ENCODE peak calls at places on chromosomes 12 and 14, in four cellular contexts. One of them, this sample, is unnamed.
A peak's percentile ranks its signal among the peaks of the same experiment; 100 is the strongest.

GRCh38 chr12:1931642-1932041 is 13.2 kb upstream of the CACNA2D4 start:
- DNase-seq in K562: no peak
- DNase-seq in GM12878: no peak
- DNase-seq in HCT116: no peak
- DNase-seq in this sample: no peak

GRCh38 chr12:49684310-49684854 is 22.8 kb downstream of the FMNL3 start:
- DNase-seq in K562: no peak
- DNase-seq in GM12878: no peak
- DNase-seq in HCT116: no peak
- DNase-seq in this sample: no peak

GRCh38 chr12:43338848-43339526 is 213.0 kb downstream of the ADAMTS20 start:
- DNase-seq in K562: no peak
- DNase-seq in GM12878: peak; percentile 42
- DNase-seq in HCT116: peak; percentile 16
- DNase-seq in this sample: peak; percentile 2

GRCh38 chr12:2397356-2398045 is 344.7 kb downstream of the CACNA1C start:
- DNase-seq in K562: no peak
- DNase-seq in GM12878: no peak
- DNase-seq in HCT116: peak; percentile 26
- DNase-seq in this sample: peak; percentile 11

GRCh38 chr14:74618078-74618952 is 6.3 kb upstream of the LTBP2 start:
- DNase-seq in K562: no peak
- DNase-seq in GM12878: no peak
- DNase-seq in HCT116: peak; percentile 88
- DNase-seq in this sample: peak; percentile 90

GRCh38 chr14:106080922-106081321 is 554.5 kb downstream of the TMEM121 start:
- DNase-seq in K562: no peak
- DNase-seq in GM12878: no peak
- DNase-seq in HCT116: no peak
- DNase-seq in this sample: no peak

GRCh38 chr12:58443273-58443980 is 476.9 kb downstream of the LRIG3 start:
- DNase-seq in K562: no peak
- DNase-seq in GM12878: no peak
- DNase-seq in HCT116: peak; percentile 40
- DNase-seq in this sample: peak; percentile 28

GRCh38 chr12:71708658-71709057 is 22.8 kb downstream of the TMEM19 start:
- DNase-seq in K562: no peak
- DNase-seq in GM12878: no peak
- DNase-seq in HCT116: no peak
- DNase-seq in this sample: no peak

GRCh38 chr14:29663281-29663801 is 264.3 kb downstream of the PRKD1 start:
- DNase-seq in K562: no peak
- DNase-seq in GM12878: no peak
- DNase-seq in HCT116: no peak
- DNase-seq in this sample: no peak

GRCh38 chr14:68244272-68244975 is 424.8 kb downstream of the RAD51B start:
- DNase-seq in K562: no peak
- DNase-seq in GM12878: no peak
- DNase-seq in HCT116: no peak
- DNase-seq in this sample: no peak

GRCh38 chr14:71942904-71943694 is 10.9 kb downstream of the RGS6 start:
- DNase-seq in K562: no peak
- DNase-seq in GM12878: peak; percentile 53
- DNase-seq in HCT116: no peak
- DNase-seq in this sample: no peak

GRCh38 chr12:59078027-59078426 is 157.7 kb upstream of the LRIG3 start:
- DNase-seq in K562: no peak
- DNase-seq in GM12878: no peak
- DNase-seq in HCT116: no peak
- DNase-seq in this sample: no peak

GRCh38 chr14:103542545-103543088 is 13.6 kb downstream of the TRMT61A start:
- DNase-seq in K562: peak; percentile 33
- DNase-seq in GM12878: no peak
- DNase-seq in HCT116: no peak
- DNase-seq in this sample: no peak

GRCh38 chr12:128079-128478 is 61.5 kb downstream of the IQSEC3 start:
- DNase-seq in K562: no peak
- DNase-seq in GM12878: no peak
- DNase-seq in HCT116: no peak
- DNase-seq in this sample: no peak

GRCh38 chr14:30906752-30907658 is 32.6 kb downstream of the COCH start:
- DNase-seq in K562: no peak
- DNase-seq in GM12878: no peak
- DNase-seq in HCT116: peak; percentile 12
- DNase-seq in this sample: peak; percentile 58

GRCh38 chr12:106189341-106189740 is 50.6 kb upstream of the NUAK1 start:
- DNase-seq in K562: no peak
- DNase-seq in GM12878: no peak
- DNase-seq in HCT116: no peak
- DNase-seq in this sample: no peak

GRCh38 chr12:1933342-1933992 is 15.0 kb upstream of the CACNA2D4 start:
- DNase-seq in K562: no peak
- DNase-seq in GM12878: no peak
- DNase-seq in HCT116: no peak
- DNase-seq in this sample: no peak

GRCh38 chr14:50061664-50062437 is 54.5 kb downstream of the VCPKMT start:
- DNase-seq in K562: no peak
- DNase-seq in GM12878: peak; percentile 84
- DNase-seq in HCT116: no peak
- DNase-seq in this sample: peak; percentile 76

GRCh38 chr14:50059773-50060629 is 56.4 kb downstream of the VCPKMT start:
- DNase-seq in K562: no peak
- DNase-seq in GM12878: no peak
- DNase-seq in HCT116: no peak
- DNase-seq in this sample: peak; percentile 42

GRCh38 chr14:50063876-50064420 is 52.4 kb downstream of the VCPKMT start:
- DNase-seq in K562: no peak
- DNase-seq in GM12878: no peak
- DNase-seq in HCT116: no peak
- DNase-seq in this sample: no peak

GRCh38 chr14:50062438-50063039 is 53.8 kb downstream of the VCPKMT start:
- DNase-seq in K562: peak; percentile 80
- DNase-seq in GM12878: peak; percentile 71
- DNase-seq in HCT116: peak; percentile 37
- DNase-seq in this sample: peak; percentile 88

GRCh38 chr14:50060871-50061663 is 55.3 kb downstream of the VCPKMT start:
- DNase-seq in K562: peak; percentile 68
- DNase-seq in GM12878: no peak
- DNase-seq in HCT116: no peak
- DNase-seq in this sample: peak; percentile 89
- TF ChIP-seq CEBPB in K562: peak; percentile 96
- TF ChIP-seq CEBPB in GM12878: peak; percentile 19
- TF ChIP-seq CEBPB in HCT116: peak; percentile 97
- TF ChIP-seq CEBPB in this sample: peak; percentile 94

GRCh38 chr12:28878629-28879028 is 270.4 kb upstream of the FAR2 start:
- DNase-seq in K562: no peak
- DNase-seq in GM12878: no peak
- DNase-seq in HCT116: no peak
- DNase-seq in this sample: no peak

GRCh38 chr12:28883406-28883997 is 265.6 kb upstream of the FAR2 start:
- DNase-seq in K562: peak; percentile 7
- DNase-seq in GM12878: no peak
- DNase-seq in HCT116: no peak
- DNase-seq in this sample: no peak

GRCh38 chr12:28882444-28882843 is 266.6 kb upstream of the FAR2 start:
- DNase-seq in K562: no peak
- DNase-seq in GM12878: no peak
- DNase-seq in HCT116: no peak
- DNase-seq in this sample: no peak

GRCh38 chr12:28876423-28876822 is 272.7 kb upstream of the FAR2 start:
- DNase-seq in K562: no peak
- DNase-seq in GM12878: no peak
- DNase-seq in HCT116: no peak
- DNase-seq in this sample: no peak

DNA sequence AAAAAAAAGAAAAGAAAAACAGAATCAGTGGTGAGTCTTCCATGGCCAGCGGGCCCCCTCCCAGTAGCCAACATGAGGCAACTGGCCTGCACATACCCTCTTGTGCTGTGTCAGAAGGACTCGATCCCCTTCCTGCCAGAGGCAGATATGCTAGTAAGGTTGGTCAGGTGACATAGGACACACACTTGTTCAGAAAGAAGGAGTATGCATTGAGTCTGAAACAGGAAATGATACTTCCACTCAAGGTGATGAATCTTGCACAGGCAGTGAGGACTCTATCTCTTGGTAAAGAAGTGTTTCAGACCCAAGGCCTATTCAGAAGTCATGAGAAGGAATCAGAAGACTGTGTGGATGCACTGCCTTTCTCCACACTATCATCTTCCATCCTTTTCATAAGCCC is 269.7 kb upstream of the FAR2 start:
- DNase-seq in K562: no peak
- DNase-seq in GM12878: no peak
- DNase-seq in HCT116: no peak
- DNase-seq in this sample: no peak
- H3K4me2 ChIP-seq in K562: no peak overlapping the region
- H3K4me2 ChIP-seq in GM12878: no peak overlapping the region
- H3K4me2 ChIP-seq in HCT116: no peak overlapping the region
- H3K4me2 ChIP-seq in this sample: no peak overlapping the region

GRCh38 chr12:128815779-128816642 is 7.7 kb downstream of the SLC15A4 start:
- DNase-seq in K562: no peak
- DNase-seq in GM12878: no peak
- DNase-seq in HCT116: no peak
- DNase-seq in this sample: no peak
- TF ChIP-seq ZNF274 in K562: no peak
- TF ChIP-seq ZNF274 in GM12878: no peak
- TF ChIP-seq ZNF274 in HCT116: no peak
- TF ChIP-seq ZNF274 in this sample: no peak

GRCh38 chr12:112906712-112907414 is at the start of gene OAS1:
- DNase-seq in K562: no peak
- DNase-seq in GM12878: peak; percentile 89
- DNase-seq in HCT116: no peak
- DNase-seq in this sample: peak; percentile 72
- TF ChIP-seq CEBPB in K562: no peak
- TF ChIP-seq CEBPB in GM12878: no peak
- TF ChIP-seq CEBPB in HCT116: no peak
- TF ChIP-seq CEBPB in this sample: no peak

GRCh38 chr14:64755661-64756265 is 51.5 kb downstream of the PLEKHG3 start:
- DNase-seq in K562: peak; percentile 31
- DNase-seq in GM12878: no peak
- DNase-seq in HCT116: no peak
- DNase-seq in this sample: no peak

GRCh38 chr14:64753374-64753773 is 49.1 kb downstream of the PLEKHG3 start:
- DNase-seq in K562: no peak
- DNase-seq in GM12878: no peak
- DNase-seq in HCT116: no peak
- DNase-seq in this sample: no peak

GRCh38 chr14:64754685-64755084 is 50.5 kb downstream of the PLEKHG3 start:
- DNase-seq in K562: no peak
- DNase-seq in GM12878: no peak
- DNase-seq in HCT116: no peak
- DNase-seq in this sample: no peak

GRCh38 chr14:64752909-64753308 is 48.7 kb downstream of the PLEKHG3 start:
- DNase-seq in K562: no peak
- DNase-seq in GM12878: no peak
- DNase-seq in HCT116: no peak
- DNase-seq in this sample: no peak

DNA sequence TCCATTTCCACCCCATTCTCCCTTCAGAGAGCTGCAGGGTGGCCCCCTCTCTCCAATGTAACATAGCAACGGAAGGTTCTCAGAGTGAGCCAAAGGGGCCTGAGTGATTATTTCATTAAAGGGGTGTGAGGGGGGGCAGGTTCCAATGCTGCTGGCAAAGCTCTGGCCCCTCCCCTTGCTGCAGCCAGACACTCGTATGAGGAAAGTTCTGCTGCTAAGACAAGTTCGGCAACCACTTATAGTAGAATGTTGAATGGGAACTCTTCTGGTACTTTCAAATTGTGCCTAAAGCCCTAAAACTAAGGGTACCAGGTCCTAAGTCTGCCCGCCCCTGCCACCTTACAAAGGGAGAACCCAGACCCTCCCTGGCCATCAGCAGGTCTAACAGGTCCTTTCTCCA is 49.8 kb downstream of the PLEKHG3 start:
- DNase-seq in K562: no peak
- DNase-seq in GM12878: no peak
- DNase-seq in HCT116: no peak
- DNase-seq in this sample: no peak
- H3K4me2 ChIP-seq in K562: no peak overlapping the region
- H3K4me2 ChIP-seq in GM12878: no peak overlapping the region
- H3K4me2 ChIP-seq in HCT116: no peak overlapping the region
- H3K4me2 ChIP-seq in this sample: no peak overlapping the region

GRCh38 chr12:110637869-110638441 is 24.0 kb downstream of the TCTN1 start:
- DNase-seq in K562: no peak
- DNase-seq in GM12878: no peak
- DNase-seq in HCT116: no peak
- DNase-seq in this sample: no peak

GRCh38 chr12:110639336-110640178 is 25.6 kb downstream of the TCTN1 start:
- DNase-seq in K562: no peak
- DNase-seq in GM12878: no peak
- DNase-seq in HCT116: no peak
- DNase-seq in this sample: no peak

GRCh38 chr12:110640275-110641025 is 26.5 kb downstream of the TCTN1 start:
- DNase-seq in K562: no peak
- DNase-seq in GM12878: no peak
- DNase-seq in HCT116: no peak
- DNase-seq in this sample: no peak

GRCh38 chr12:110638792-110639191 is 24.9 kb downstream of the TCTN1 start:
- DNase-seq in K562: no peak
- DNase-seq in GM12878: no peak
- DNase-seq in HCT116: no peak
- DNase-seq in this sample: no peak

DNA sequence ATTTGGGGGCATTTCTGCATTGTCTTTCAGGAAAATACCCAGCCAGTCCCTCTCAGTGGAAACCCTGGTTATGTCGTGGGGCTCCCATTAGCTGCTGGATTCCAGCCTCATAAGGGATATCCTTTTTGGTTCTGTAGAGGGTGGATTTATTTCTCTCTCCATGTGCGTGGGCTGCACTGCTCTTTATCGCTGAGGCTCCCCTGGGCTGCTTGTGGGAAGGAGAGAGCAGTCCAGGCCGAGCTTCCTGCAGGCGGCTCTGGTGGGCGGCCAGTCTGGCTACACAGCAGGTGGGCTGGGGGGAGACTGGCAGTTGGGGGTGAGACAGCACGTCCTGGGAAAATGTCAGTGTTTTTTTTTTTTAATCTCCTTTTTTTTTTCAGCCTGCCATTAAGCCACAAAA is 27.6 kb downstream of the TCTN1 start:
- DNase-seq in K562: peak; percentile 22
- DNase-seq in GM12878: no peak
- DNase-seq in HCT116: no peak
- DNase-seq in this sample: no peak
- TF ChIP-seq ZNF274 in K562: no peak
- TF ChIP-seq ZNF274 in GM12878: no peak
- TF ChIP-seq ZNF274 in HCT116: no peak
- TF ChIP-seq ZNF274 in this sample: no peak

GRCh38 chr12:21940972-21941521 is at the start of gene ABCC9:
- DNase-seq in K562: no peak
- DNase-seq in GM12878: no peak
- DNase-seq in HCT116: no peak
- DNase-seq in this sample: no peak
- TF ChIP-seq CEBPB in K562: no peak
- TF ChIP-seq CEBPB in GM12878: no peak
- TF ChIP-seq CEBPB in HCT116: no peak
- TF ChIP-seq CEBPB in this sample: no peak